ENCODE peak calls at places on chromosomes 11 and 22, in five cellular contexts. B is NCI-H510A treated with DMSO at 0.1 percent for 48 hours, Y is amniotic epithelial cell, K is choroid plexus epithelial cell, E is Daoy. I is an unnamed sample.

GRCh38 chr11:97751952-97752351 is 1268.8 kb upstream of the CNTN5 start:
- DNase-seq in B (no peak), Y (no peak), K (no peak), E (no peak), I (no peak)

GRCh38 chr22:28208036-28208435 is 289.0 kb upstream of the PITPNB start:
- DNase-seq in B (no peak), Y (peak), K (no peak), E (peak), I (no peak)

GRCh38 chr11:94103476-94103875 is 25.2 kb upstream of the PANX1 start:
- DNase-seq in B (no peak), Y (no peak), K (no peak), E (no peak), I (no peak)

GRCh38 chr11:69152748-69153446 is 2.8 kb upstream of the SMIM38 start:
- DNase-seq in B (no peak), Y (no peak), K (no peak), E (no peak), I (no peak)

GRCh38 chr11:95035316-95035715 is 10.3 kb downstream of the KDM4E start:
- DNase-seq in B (no peak), Y (no peak), K (no peak), E (no peak), I (no peak)

GRCh38 chr11:118605116-118605867 is 2.1 kb upstream of the PHLDB1 start:
- DNase-seq in B (no peak), Y (peak), K (peak), E (peak), I (no peak)

GRCh38 chr11:79296113-79296512 is 144.7 kb downstream of the TENM4 start:
- DNase-seq in B (no peak), Y (no peak), K (no peak), E (no peak), I (no peak)

GRCh38 chr11:115665345-115665901 is 161.2 kb upstream of the CADM1 start:
- DNase-seq in B (no peak), Y (no peak), K (no peak), E (no peak), I (no peak)

GRCh38 chr22:31241936-31242335 is 29.8 kb downstream of the LIMK2 start:
- DNase-seq in B (no peak), Y (peak), K (peak), E (peak), I (no peak)

GRCh38 chr22:36055376-36056310 is 27.0 kb upstream of the RBFOX2 start:
- DNase-seq in B (no peak), Y (no peak), K (peak), E (peak), I (no peak)

GRCh38 chr11:93655047-93655446 is 6.4 kb upstream of the CEP295 start:
- DNase-seq in B (no peak), Y (peak), K (no peak), E (no peak), I (no peak)

GRCh38 chr11:47980093-47980906 is at the start of gene PTPRJ:
- DNase-seq in B (peak), Y (peak), K (peak), E (peak), I (peak)

GRCh38 chr22:41215409-41215808 is 10.3 kb downstream of the L3MBTL2 start:
- DNase-seq in B (no peak), Y (no peak), K (no peak), E (no peak), I (no peak)

GRCh38 chr22:50504245-50505211 is 3.0 kb downstream of the LMF2 start:
- DNase-seq in B (no peak), Y (no peak), K (no peak), E (peak), I (no peak)

GRCh38 chr22:17234144-17234623 is 14.9 kb upstream of the ADA2 start:
- DNase-seq in B (no peak), Y (no peak), K (peak), E (peak), I (no peak)

GRCh38 chr11:130804306-130805077 is 111.8 kb downstream of the SNX19 start:
- DNase-seq in B (no peak), Y (no peak), K (no peak), E (no peak), I (no peak)

GRCh38 chr22:45341503-45341902 is 31.8 kb downstream of the FAM118A start:
- DNase-seq in B (no peak), Y (no peak), K (no peak), E (no peak), I (no peak)

GRCh38 chr22:17120281-17120680 is 879 bp downstream of the TMEM121B start:
- DNase-seq in B (no peak), Y (peak), K (peak), E (peak), I (no peak)

GRCh38 chr11:67266424-67267187 is at the start of gene GRK2:
- DNase-seq in B (peak), Y (no peak), K (peak), E (peak), I (no peak)

GRCh38 chr11:1260620-1261019 is 37.8 kb downstream of the MUC5B start:
- DNase-seq in B (no peak), Y (no peak), K (no peak), E (no peak), I (no peak)

GRCh38 chr11:45722144-45722543 is 56.7 kb upstream of the CHST1 start:
- DNase-seq in B (no peak), Y (no peak), K (no peak), E (peak), I (no peak)

GRCh38 chr22:30020511-30020910 is 59.8 kb upstream of the HORMAD2 start:
- DNase-seq in B (no peak), Y (no peak), K (no peak), E (no peak), I (no peak)